ENCODE peak calls at places on chromosomes 13 and 19, in five cellular contexts. Y is effector CD4-positive, alpha-beta T cell; K is MV-4-11; P is GM19239; E is left lung. M is an unnamed sample.
A peak's percentile ranks its signal among the peaks of the same experiment; 100 is the strongest.

GRCh38 chr19:16038196-16038695 is 38.0 kb upstream of the TPM4 start:
- DNase-seq in K (no peak), Y (no peak), P (no peak), E (no peak), M (no peak)

GRCh38 chr13:88051746-88052482 is 380.7 kb downstream of the SLITRK5 start:
- DNase-seq in Y (no peak), P (no peak), K (no peak), E (peak; percentile 37), M (no peak)

GRCh38 chr13:29887030-29887557 is 36.7 kb upstream of the UBL3 start:
- DNase-seq in P (no peak), Y (no peak), K (no peak), E (no peak), M (no peak)

GRCh38 chr19:45423033-45423588 is 606 bp downstream of the ERCC1 start:
- DNase-seq in K (no peak), Y (peak; percentile 72), P (no peak), E (no peak), M (no peak)

GRCh38 chr13:111661776-111662175 is 341.3 kb downstream of the TEX29 start:
- DNase-seq in K (no peak), E (no peak), Y (no peak), P (no peak), M (no peak)

GRCh38 chr19:19209372-19209771 is 2.4 kb upstream of the NCAN start:
- DNase-seq in P (no peak), Y (no peak), K (no peak), E (no peak), M (no peak)

GRCh38 chr13:97439196-97439595 is 5.2 kb downstream of the RAP2A start:
- DNase-seq in E (no peak), Y (no peak), P (no peak), K (no peak), M (no peak)

GRCh38 chr13:94765814-94766213 is 53.5 kb upstream of the SOX21 start:
- DNase-seq in K (no peak), Y (no peak), E (no peak), P (no peak), M (no peak)

GRCh38 chr19:33905937-33906577 is 109.4 kb downstream of the KCTD15 start:
- DNase-seq in Y (no peak), K (no peak), P (no peak), E (peak; percentile 88), M (no peak)

GRCh38 chr19:3516675-3517207 is 10.6 kb downstream of the FZR1 start:
- DNase-seq in Y (peak; percentile 20), P (no peak), K (no peak), E (no peak), M (no peak)

GRCh38 chr13:53873558-53873957 is 844.9 kb downstream of the OLFM4 start:
- DNase-seq in E (peak; percentile 31), P (no peak), Y (no peak), K (no peak), M (no peak)

GRCh38 chr13:19634129-19634740 is 776 bp downstream of the MPHOSPH8 start:
- DNase-seq in Y (no peak), K (peak; percentile 21), P (no peak), E (no peak), M (no peak)

GRCh38 chr13:50873481-50873880 is 30.0 kb upstream of the DLEU7 start:
- DNase-seq in K (no peak), E (no peak), Y (no peak), P (no peak), M (no peak)

GRCh38 chr13:29888306-29888705 is 37.9 kb upstream of the UBL3 start:
- DNase-seq in K (peak; percentile 7), Y (no peak), E (no peak), P (no peak), M (no peak)

GRCh38 chr19:58563034-58563573 is 4.7 kb upstream of the UBE2M start:
- DNase-seq in P (no peak), E (no peak), K (no peak), Y (no peak), M (no peak)

GRCh38 chr13:84844473-84844872 is 954.7 kb downstream of the SLITRK6 start:
- DNase-seq in P (no peak), E (no peak), K (no peak), Y (no peak), M (no peak)

GRCh38 chr19:57850553-57851017 is 926 bp downstream of the ZNF587 start:
- DNase-seq in P (no peak), Y (no peak), K (no peak), E (no peak), M (no peak)

GRCh38 chr13:89695343-89696257 is 1651.9 kb upstream of the MIR17HG start:
- DNase-seq in K (peak; percentile 24), Y (no peak), E (no peak), P (no peak), M (no peak)

GRCh38 chr19:5850743-5851293 is 431 bp downstream of the FUT3 start:
- DNase-seq in E (no peak), P (no peak), K (no peak), Y (no peak), M (no peak)

GRCh38 chr13:91845612-91846011 is 447.2 kb downstream of the GPC5 start:
- DNase-seq in E (no peak), K (no peak), Y (no peak), P (no peak), M (no peak)

GRCh38 chr19:52601025-52601973 is 31.2 kb downstream of the ZNF701 start:
- DNase-seq in E (peak; percentile 100), P (peak; percentile 75), K (peak; percentile 85), Y (peak; percentile 91), M (peak; percentile 53)

GRCh38 chr19:2061936-2062729 is 11.1 kb upstream of the MKNK2 start:
- DNase-seq in K (no peak), P (no peak), E (no peak), Y (no peak), M (no peak)

GRCh38 chr19:14114439-14114838 is 3.1 kb downstream of the PRKACA start:
- DNase-seq in P (no peak), K (no peak), E (no peak), Y (no peak), M (no peak)

GRCh38 chr19:6225232-6225635 is 54.5 kb downstream of the MLLT1 start:
- DNase-seq in K (no peak), Y (no peak), E (no peak), P (no peak), M (no peak)

GRCh38 chr13:99871249-99871898 is 100.2 kb downstream of the ZIC5 start:
- DNase-seq in E (no peak), P (no peak), K (no peak), Y (no peak), M (no peak)

GRCh38 chr13:80527400-80527799 is 186.5 kb upstream of the SPRY2 start:
- DNase-seq in Y (no peak), K (no peak), E (no peak), P (no peak), M (no peak)

GRCh38 chr19:38079926-38080380 is 144.1 kb downstream of the DPF1 start:
- DNase-seq in E (no peak), K (peak; percentile 89), P (peak; percentile 92), Y (no peak), M (peak; percentile 71)

GRCh38 chr13:93004919-93005318 is 221.7 kb upstream of the GPC6 start:
- DNase-seq in Y (no peak), E (no peak), P (no peak), K (no peak), M (no peak)

GRCh38 chr19:45137179-45137761 is 23.5 kb downstream of the NKPD1 start:
- DNase-seq in E (no peak), P (peak; percentile 91), K (peak; percentile 87), Y (no peak), M (peak; percentile 83)

GRCh38 chr19:4800591-4801081 is 9.1 kb downstream of the FEM1A start:
- DNase-seq in P (no peak), Y (no peak), E (peak; percentile 83), K (no peak), M (no peak)

GRCh38 chr19:55305983-55306562 is 19.1 kb downstream of the TMEM150B start:
- DNase-seq in E (no peak), Y (no peak), P (no peak), K (no peak), M (no peak)

GRCh38 chr19:55586976-55587668 is 6.5 kb upstream of the ZNF579 start:
- DNase-seq in K (peak; percentile 96), E (peak; percentile 97), P (peak; percentile 98), Y (peak; percentile 85), M (peak; percentile 67)

GRCh38 chr19:35618857-35619256 is 6.3 kb downstream of the HAUS5 start:
- DNase-seq in E (no peak), P (no peak), K (no peak), Y (no peak), M (no peak)

GRCh38 chr13:36919833-36920611 is at the start of gene SMAD9:
- DNase-seq in E (peak; percentile 84), P (peak; percentile 41), K (no peak), Y (no peak), M (no peak)

GRCh38 chr19:51737924-51738323 is 13.8 kb downstream of the FPR1 start:
- DNase-seq in Y (no peak), E (no peak), P (no peak), K (no peak), M (no peak)

GRCh38 chr13:67736646-67737420 is 506.7 kb upstream of the PCDH9 start:
- DNase-seq in E (no peak), Y (no peak), P (no peak), K (no peak), M (no peak)

GRCh38 chr13:73883162-73883561 is 251.0 kb downstream of the KLF12 start:
- DNase-seq in Y (no peak), P (no peak), E (no peak), K (no peak), M (no peak)

GRCh38 chr13:27229642-27230041 is 21.7 kb upstream of the RPL21 start:
- DNase-seq in E (no peak), Y (no peak), P (no peak), K (no peak), M (no peak)

M was measured in GM12864.